ENCODE peak calls at places on chromosomes 5 and 9, in ten cellular contexts. W is upper lobe of right lung, M is body of pancreas, D is AG09319, Q is breast epithelium, F is brain microvascular endothelial cell, L is B cell, I is endothelial cell, H is HCT116, P is glutamatergic neuron. C is an unnamed sample.
A peak's percentile ranks its signal among the peaks of the same experiment; 100 is the strongest.

GRCh38 chr5:15823413-15823812 is 323.4 kb downstream of the FBXL7 start:
- DNase-seq in W (no peak), M (no peak), D (no peak), Q (no peak), F (no peak), L (no peak), I (no peak), H (no peak), P (no peak), C (no peak)

GRCh38 chr9:129570450-129571297 is 50.2 kb downstream of the C9orf50 start:
- DNase-seq in W (no peak), M (peak; percentile 54), D (peak; percentile 76), Q (no peak), F (peak; percentile 76), L (no peak), I (no peak), H (peak; percentile 70), P (no peak), C (no peak)

GRCh38 chr9:127970401-127971313 is 10.1 kb downstream of the EEIG1 start:
- DNase-seq in W (no peak), M (no peak), D (no peak), Q (no peak), F (no peak), L (peak; percentile 78), I (no peak), H (no peak), P (no peak), C (no peak)

GRCh38 chr9:129617167-129617566 is 3.7 kb downstream of the C9orf50 start:
- DNase-seq in W (no peak), M (no peak), D (no peak), Q (no peak), F (peak; percentile 50), L (no peak), I (no peak), H (no peak), P (no peak), C (no peak)

GRCh38 chr5:43601454-43602260 is 1.3 kb upstream of the NNT start:
- DNase-seq in W (no peak), M (no peak), D (no peak), Q (no peak), F (peak; percentile 26), L (no peak), I (no peak), H (no peak), P (no peak), C (no peak)

GRCh38 chr9:12464910-12465512 is 228.2 kb upstream of the TYRP1 start:
- DNase-seq in W (no peak), M (peak; percentile 5), D (no peak), Q (no peak), F (peak; percentile 2), L (no peak), I (peak; percentile 13), H (no peak), P (no peak), C (no peak)

GRCh38 chr5:34831328-34831727 is 7.6 kb upstream of the TTC23L start:
- DNase-seq in W (no peak), M (no peak), D (no peak), Q (no peak), F (no peak), L (no peak), I (no peak), H (no peak), P (no peak), C (no peak)

GRCh38 chr5:138077064-138077696 is 6.7 kb upstream of the WNT8A start:
- DNase-seq in W (no peak), M (peak; percentile 71), D (peak; percentile 29), Q (peak; percentile 22), F (peak; percentile 74), L (peak; percentile 48), I (peak; percentile 65), H (peak; percentile 62), P (peak; percentile 72), C (no peak)

GRCh38 chr5:118042076-118042475 is 946.3 kb downstream of the DTWD2 start:
- DNase-seq in W (no peak), M (no peak), D (no peak), Q (no peak), F (no peak), L (no peak), I (no peak), H (no peak), P (no peak), C (no peak)

GRCh38 chr5:14693070-14693469 is 28.6 kb downstream of the OTULIN start:
- DNase-seq in W (no peak), M (no peak), D (no peak), Q (no peak), F (no peak), L (no peak), I (no peak), H (no peak), P (no peak), C (no peak)

GRCh38 chr5:123814796-123815479 is 303.0 kb downstream of the CSNK1G3 start:
- DNase-seq in W (no peak), M (no peak), D (no peak), Q (no peak), F (no peak), L (no peak), I (no peak), H (no peak), P (no peak), C (no peak)

GRCh38 chr5:1745190-1745805 is 54.3 kb downstream of the MRPL36 start:
- DNase-seq in W (peak; percentile 61), M (no peak), D (no peak), Q (no peak), F (no peak), L (peak; percentile 13), I (no peak), H (no peak), P (no peak), C (peak; percentile 88)

GRCh38 chr5:68658810-68659372 is 434.9 kb upstream of the SLC30A5 start:
- DNase-seq in W (no peak), M (no peak), D (no peak), Q (no peak), F (no peak), L (no peak), I (no peak), H (no peak), P (no peak), C (no peak)

GRCh38 chr5:68659876-68660275 is 433.9 kb upstream of the SLC30A5 start:
- DNase-seq in W (no peak), M (no peak), D (no peak), Q (no peak), F (no peak), L (no peak), I (no peak), H (no peak), P (no peak), C (no peak)

GRCh38 chr5:68662804-68663307 is 431.0 kb upstream of the SLC30A5 start:
- DNase-seq in W (no peak), M (no peak), D (no peak), Q (no peak), F (no peak), L (no peak), I (no peak), H (no peak), P (no peak), C (no peak)

GRCh38 chr5:68656936-68657857 is 436.6 kb upstream of the SLC30A5 start:
- DNase-seq in W (no peak), M (peak; percentile 37), D (no peak), Q (no peak), F (no peak), L (no peak), I (no peak), H (no peak), P (no peak), C (no peak)

DNA sequence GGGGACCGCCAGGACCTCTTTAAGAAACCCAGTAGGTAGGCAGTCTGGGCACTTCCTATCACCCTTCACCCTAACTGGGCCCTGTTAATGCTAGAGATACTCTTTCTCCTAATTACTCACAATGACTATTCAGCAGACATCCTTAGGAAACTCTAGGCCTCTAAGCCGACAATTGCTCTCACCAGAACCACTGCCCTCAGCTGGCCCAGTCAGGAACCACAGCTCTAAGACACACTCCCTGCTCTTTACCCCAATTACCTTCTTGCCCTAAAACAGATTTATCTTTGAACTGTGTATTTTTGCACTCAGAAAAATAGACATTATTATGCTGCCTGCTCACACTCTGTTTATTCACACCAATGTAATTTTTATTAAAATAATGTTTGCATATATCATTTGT is 432.6 kb upstream of the SLC30A5 start:
- DNase-seq in W (no peak), M (no peak), D (no peak), Q (no peak), F (peak; percentile 8), L (no peak), I (peak; percentile 29), H (no peak), P (peak; percentile 28), C (no peak)
- TF ChIP-seq CTCF in W (peak; percentile 32), M (no peak), D (peak; percentile 26), Q (no peak), F (peak; percentile 72), L (no peak), I (peak; percentile 54), H (peak; percentile 9), P (peak; percentile 36), C (peak; percentile 62)

DNA sequence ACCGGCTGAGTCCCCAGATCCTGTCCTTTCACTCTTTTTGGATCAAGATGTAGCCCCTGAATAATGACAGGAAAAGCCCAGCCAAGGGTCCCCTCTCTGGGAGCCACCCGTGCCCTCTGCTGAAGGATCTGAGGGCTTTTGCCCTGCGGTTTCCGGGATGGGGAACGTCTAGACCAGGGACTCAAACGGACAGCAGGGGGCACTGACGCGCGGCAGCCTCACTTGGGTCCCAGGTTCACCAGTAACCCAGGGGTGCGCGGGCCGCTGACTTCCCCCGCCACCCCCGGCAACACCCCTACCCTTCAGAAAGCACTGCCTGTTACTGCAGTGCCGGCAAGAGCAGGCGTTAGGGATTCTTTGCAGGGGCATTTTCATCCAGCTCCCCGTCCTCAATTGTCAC is 98.7 kb upstream of the FCN2 start:
- DNase-seq in W (no peak), M (no peak), D (no peak), Q (no peak), F (no peak), L (no peak), I (peak; percentile 28), H (no peak), P (peak; percentile 46), C (no peak)
- TF ChIP-seq CTCF in W (peak; percentile 28), M (no peak), D (peak; percentile 30), Q (no peak), F (peak; percentile 63), L (no peak), I (peak; percentile 18), H (no peak), P (peak; percentile 46), C (peak; percentile 67)

GRCh38 chr5:102554728-102555127 is 55.9 kb upstream of the SLCO6A1 start:
- DNase-seq in W (no peak), M (no peak), D (no peak), Q (no peak), F (no peak), L (no peak), I (no peak), H (peak; percentile 21), P (no peak), C (no peak)
- TF ChIP-seq CTCF in W (peak; percentile 18), M (no peak), D (peak; percentile 7), Q (no peak), F (peak; percentile 44), L (no peak), I (no peak), H (peak; percentile 28), P (no peak), C (peak; percentile 68)

DNA sequence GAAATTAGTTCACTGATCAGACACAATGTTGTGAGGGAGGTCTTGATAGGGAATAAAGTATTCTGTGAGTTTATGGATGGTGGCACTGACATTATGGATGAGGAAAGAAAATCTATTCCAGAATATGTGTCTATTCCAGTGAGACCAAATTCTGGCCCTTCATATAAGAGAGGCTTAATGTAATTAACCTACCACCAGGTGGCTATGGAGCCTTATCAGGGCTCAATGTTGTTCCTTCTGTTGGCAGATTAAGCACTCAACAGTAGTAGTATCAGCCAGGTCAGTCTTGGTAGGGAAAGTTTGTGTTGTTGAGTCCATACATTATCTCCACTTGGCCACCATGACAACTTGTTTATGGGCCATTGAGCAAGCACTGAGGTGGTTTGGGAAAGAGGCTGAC is 41.7 kb upstream of the BARX1 start:
- DNase-seq in W (no peak), M (no peak), D (no peak), Q (no peak), F (no peak), L (no peak), I (no peak), H (no peak), P (no peak), C (no peak)
- TF ChIP-seq CTCF in W (no peak), M (no peak), D (no peak), Q (no peak), F (peak; percentile 17), L (no peak), I (no peak), H (peak; percentile 11), P (no peak), C (peak; percentile 29)

C was measured in chondrocyte.